ENCODE peak calls at places on chromosomes 13 and 19, in seven cellular contexts. L is A549, U is breast epithelium, R is uterus, K is IMR-90, P is transverse colon, T is tibial nerve. W is an unnamed sample.
A peak's percentile ranks its signal among the peaks of the same experiment; 100 is the strongest.

GRCh38 chr19:10086904-10087256 is 763 bp downstream of the SHFL start:
- DNase-seq in L (no peak), U (no peak), R (peak; percentile 50), K (no peak), P (no peak), T (no peak), W (no peak)

GRCh38 chr13:21849323-21849722 is 178.4 kb downstream of the FGF9 start:
- DNase-seq in L (peak; percentile 25), U (no peak), R (no peak), K (peak; percentile 43), P (no peak), T (no peak), W (no peak)

GRCh38 chr13:30715837-30716236 is 19.5 kb upstream of the ALOX5AP start:
- DNase-seq in L (no peak), U (no peak), R (no peak), K (no peak), P (no peak), T (no peak), W (peak; percentile 54)

GRCh38 chr19:46373573-46374359 is 26.9 kb downstream of the PPP5C start:
- DNase-seq in L (peak; percentile 93), U (peak; percentile 98), R (peak; percentile 54), K (peak; percentile 50), P (peak; percentile 94), T (no peak), W (peak; percentile 83)

GRCh38 chr13:22801402-22802003 is 379.3 kb upstream of the SGCG start:
- DNase-seq in L (peak; percentile 18), U (no peak), R (no peak), K (peak; percentile 5), P (no peak), T (no peak), W (no peak)

GRCh38 chr13:20525601-20526544 is at the start of gene CRYL1:
- DNase-seq in L (peak; percentile 33), U (no peak), R (peak; percentile 77), K (peak; percentile 73), P (peak; percentile 85), T (peak; percentile 58), W (peak; percentile 68)

GRCh38 chr13:26021516-26021915 is 30.3 kb downstream of the SHISA2 start:
- DNase-seq in L (no peak), U (no peak), R (no peak), K (no peak), P (no peak), T (no peak), W (no peak)

GRCh38 chr19:48475369-48476068 is 6.3 kb downstream of the CYTH2 start:
- DNase-seq in L (no peak), U (no peak), R (no peak), K (no peak), P (no peak), T (no peak), W (no peak)

DNA sequence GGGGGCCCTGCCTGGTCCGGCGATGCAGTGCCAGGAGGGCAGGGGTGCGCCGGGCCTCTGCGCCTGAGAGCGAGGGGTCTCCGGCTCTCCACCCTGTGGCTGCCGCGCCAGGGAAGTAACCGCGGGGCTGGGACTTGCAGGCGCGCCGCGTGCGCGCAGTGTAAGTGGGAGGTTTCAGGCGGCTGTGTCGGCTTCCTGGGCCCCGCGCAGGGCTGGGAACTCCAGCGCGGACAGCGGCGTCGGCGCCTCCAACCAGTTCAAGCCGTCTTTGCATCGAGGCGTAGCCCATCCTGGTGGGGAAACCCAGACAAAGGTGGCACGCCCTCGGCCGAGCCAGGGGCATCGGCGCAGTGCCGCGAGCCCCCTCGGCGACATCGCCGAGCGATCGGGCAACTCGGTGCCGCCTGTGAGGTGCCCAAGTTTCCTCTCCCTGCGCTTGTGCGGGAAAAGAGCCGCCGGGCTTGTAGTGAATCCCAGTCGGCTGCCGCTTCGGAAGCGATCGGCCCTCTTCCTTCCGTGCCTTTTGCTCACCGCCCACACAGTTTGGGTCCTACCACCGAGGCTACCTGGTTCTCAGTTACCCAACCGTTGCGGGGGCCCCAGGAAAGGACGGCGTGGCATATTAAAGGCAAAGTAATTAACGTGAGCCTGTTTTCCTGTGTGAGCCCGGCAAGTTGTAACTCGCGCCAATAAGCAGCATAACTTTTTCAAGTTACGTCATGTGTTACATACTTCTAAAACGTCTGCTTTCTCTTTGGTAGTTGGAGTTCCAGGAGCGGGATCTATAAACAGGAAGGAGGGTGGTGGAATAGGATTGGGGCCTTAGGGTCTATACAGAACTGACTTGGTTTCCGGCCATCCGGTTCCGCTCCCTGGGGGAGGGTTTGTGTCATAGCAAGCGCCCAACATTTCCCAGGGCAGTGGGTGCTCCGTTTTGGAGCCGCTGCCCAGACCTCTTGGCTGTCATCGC is 1.2 kb downstream of the LRCH1 start:
- DNase-seq in L (peak; percentile 71), U (peak; percentile 69), R (peak; percentile 62), K (peak; percentile 95), P (peak; percentile 78), T (peak; percentile 59), W (peak; percentile 94)
- TF ChIP-seq POLR2A in L (no peak), U (no peak), R (peak; percentile 20), K (peak; percentile 38), P (peak; percentile 64), T (peak; percentile 31), W (no peak)

GRCh38 chr19:1402411-1403070 is 1.2 kb upstream of the GAMT start:
- DNase-seq in L (peak; percentile 20), U (peak; percentile 84), R (no peak), K (no peak), P (no peak), T (no peak), W (no peak)

GRCh38 chr19:1400281-1401137 is 833 bp downstream of the GAMT start:
- DNase-seq in L (peak; percentile 42), U (no peak), R (no peak), K (no peak), P (no peak), T (no peak), W (no peak)

GRCh38 chr19:1399745-1400144 is 1.6 kb downstream of the GAMT start:
- DNase-seq in L (no peak), U (no peak), R (no peak), K (no peak), P (no peak), T (no peak), W (no peak)

GRCh38 chr19:1401889-1402217 is 511 bp upstream of the GAMT start:
- DNase-seq in L (no peak), U (no peak), R (no peak), K (no peak), P (no peak), T (no peak), W (no peak)

GRCh38 chr19:1401138-1401888 is at the start of gene GAMT:
- DNase-seq in L (no peak), U (no peak), R (no peak), K (no peak), P (peak; percentile 52), T (no peak), W (no peak)
- TF ChIP-seq CTCF in L (peak; percentile 60), U (peak; percentile 35), R (peak; percentile 47), K (peak; percentile 48), P (peak; percentile 39), T (peak; percentile 71), W (no peak)

GRCh38 chr19:15621801-15622200 is 6.8 kb downstream of the CYP4F8 start:
- DNase-seq in L (no peak), U (no peak), R (no peak), K (no peak), P (no peak), T (no peak), W (no peak)
- TF ChIP-seq POLR2A in L (no peak), U (no peak), R (no peak), K (no peak), P (no peak), T (no peak), W (no peak)

GRCh38 chr19:6204866-6205723 is 69.6 kb downstream of the ACSBG2 start:
- DNase-seq in L (no peak), U (peak; percentile 38), R (no peak), K (no peak), P (no peak), T (no peak), W (no peak)

GRCh38 chr19:6199240-6199983 is 63.9 kb downstream of the ACSBG2 start:
- DNase-seq in L (peak; percentile 98), U (peak; percentile 98), R (peak; percentile 100), K (peak; percentile 98), P (peak; percentile 100), T (peak; percentile 96), W (peak; percentile 96)

GRCh38 chr19:6198896-6199239 is 63.4 kb downstream of the ACSBG2 start:
- DNase-seq in L (no peak), U (no peak), R (no peak), K (no peak), P (no peak), T (no peak), W (no peak)

GRCh38 chr19:6209233-6209632 is 70.5 kb downstream of the MLLT1 start:
- DNase-seq in L (no peak), U (no peak), R (no peak), K (no peak), P (no peak), T (no peak), W (no peak)

GRCh38 chr19:6204212-6204611 is 68.7 kb downstream of the ACSBG2 start:
- DNase-seq in L (no peak), U (peak; percentile 50), R (no peak), K (no peak), P (no peak), T (no peak), W (peak; percentile 70)
- TF ChIP-seq CTCF in L (no peak), U (no peak), R (no peak), K (no peak), P (no peak), T (no peak), W (no peak)

GRCh38 chr13:113207890-113208423 is 512 bp downstream of the PCID2 start:
- DNase-seq in L (peak; percentile 28), U (no peak), R (no peak), K (peak; percentile 59), P (peak; percentile 43), T (no peak), W (no peak)
- TF ChIP-seq POLR2A in L (no peak), U (no peak), R (no peak), K (no peak), P (no peak), T (no peak), W (no peak)

GRCh38 chr13:28805193-28805819 is 14.8 kb upstream of the MTUS2 start:
- DNase-seq in L (peak; percentile 44), U (no peak), R (no peak), K (no peak), P (no peak), T (no peak), W (no peak)
- TF ChIP-seq CTCF in L (peak; percentile 38), U (no peak), R (no peak), K (peak; percentile 15), P (peak; percentile 13), T (no peak), W (no peak)

GRCh38 chr13:105979586-105979985 is 555.9 kb downstream of the EFNB2 start:
- DNase-seq in L (peak; percentile 17), U (no peak), R (no peak), K (no peak), P (peak; percentile 70), T (no peak), W (no peak)
- TF ChIP-seq POLR2A in L (no peak), U (no peak), R (no peak), K (no peak), P (no peak), T (no peak), W (no peak)

DNA sequence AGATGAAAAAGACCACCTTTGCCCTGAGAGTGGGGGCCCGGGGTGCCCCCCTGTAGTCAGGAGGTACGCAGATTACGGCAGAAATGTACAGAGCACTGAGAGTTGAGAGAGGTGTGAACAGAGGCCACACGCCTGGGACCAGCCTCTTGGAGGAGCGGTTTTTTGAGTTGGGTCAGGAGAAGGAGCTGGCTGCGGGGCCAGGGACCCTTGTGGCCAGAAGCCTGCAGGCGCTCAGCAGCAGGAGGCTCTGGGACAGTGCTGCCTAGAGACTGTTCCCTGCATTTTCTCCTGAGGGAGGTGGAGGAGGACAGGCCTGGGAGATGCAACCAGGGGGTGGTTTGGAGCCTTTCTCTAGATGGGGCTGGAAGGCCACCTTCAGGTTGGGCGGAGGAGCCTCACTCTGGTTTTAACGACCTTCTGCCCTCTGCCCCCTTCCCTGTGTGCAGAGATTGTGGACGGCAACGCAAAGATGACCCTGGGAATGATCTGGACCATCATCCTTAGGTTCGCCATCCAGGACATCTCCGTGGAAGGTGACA is 39.7 kb downstream of the CAPN12 start:
- DNase-seq in L (no peak), U (no peak), R (no peak), K (no peak), P (no peak), T (no peak), W (no peak)
- TF ChIP-seq CTCF in L (no peak), U (no peak), R (no peak), K (no peak), P (no peak), T (no peak), W (no peak)